ENCODE peak calls at places on chromosomes 7 and 10, in four cellular contexts. One of them, this sample, is unnamed.

GRCh38 chr7:134910214-134910890 is 76.0 kb upstream of the AGBL3 start:
- DNase-seq in HepG2: peak; percentile 85
- DNase-seq in GM12878: no peak
- DNase-seq in K562: no peak
- DNase-seq in this sample: no peak

GRCh38 chr10:22615819-22616499 is 98.4 kb downstream of the PIP4K2A start:
- DNase-seq in HepG2: peak; percentile 72
- DNase-seq in GM12878: peak; percentile 35
- DNase-seq in K562: peak; percentile 86
- DNase-seq in this sample: no peak

GRCh38 chr7:836429-836828 is 4.2 kb downstream of the SUN1 start:
- DNase-seq in GM12878: no peak
- DNase-seq in HepG2: peak; percentile 58
- DNase-seq in K562: no peak
- DNase-seq in this sample: no peak

GRCh38 chr7:123538189-123538714 is 3.9 kb upstream of the IQUB start:
- DNase-seq in GM12878: no peak
- DNase-seq in K562: peak; percentile 56
- DNase-seq in HepG2: no peak
- DNase-seq in this sample: no peak

GRCh38 chr10:129725890-129726631 is 238.0 kb downstream of the EBF3 start:
- DNase-seq in K562: no peak
- DNase-seq in HepG2: no peak
- DNase-seq in GM12878: no peak
- DNase-seq in this sample: no peak

GRCh38 chr10:129964611-129965417 is 740 bp upstream of the EBF3 start:
- DNase-seq in HepG2: no peak
- DNase-seq in K562: no peak
- DNase-seq in GM12878: no peak
- DNase-seq in this sample: peak; percentile 77

GRCh38 chr7:114575098-114575497 is 160.5 kb downstream of the FOXP2 start:
- DNase-seq in K562: no peak
- DNase-seq in GM12878: no peak
- DNase-seq in HepG2: no peak
- DNase-seq in this sample: no peak

GRCh38 chr7:40749877-40750276 is 615.1 kb downstream of the SUGCT start:
- DNase-seq in GM12878: no peak
- DNase-seq in HepG2: no peak
- DNase-seq in K562: no peak
- DNase-seq in this sample: no peak

GRCh38 chr7:46854958-46855473 is 726.9 kb downstream of the TNS3 start:
- DNase-seq in HepG2: no peak
- DNase-seq in K562: no peak
- DNase-seq in GM12878: no peak
- DNase-seq in this sample: no peak

GRCh38 chr7:133904766-133905165 is 222.4 kb upstream of the LRGUK start:
- DNase-seq in K562: no peak
- DNase-seq in GM12878: no peak
- DNase-seq in HepG2: no peak
- DNase-seq in this sample: no peak

GRCh38 chr10:128779457-128779856 is 653.2 kb upstream of the MKI67 start:
- DNase-seq in GM12878: no peak
- DNase-seq in HepG2: no peak
- DNase-seq in K562: no peak
- DNase-seq in this sample: no peak

GRCh38 chr7:156466955-156467625 is 173.5 kb upstream of the RNF32 start:
- DNase-seq in HepG2: no peak
- DNase-seq in K562: no peak
- DNase-seq in GM12878: no peak
- DNase-seq in this sample: no peak

GRCh38 chr10:24691113-24691512 is 32.6 kb downstream of the ARHGAP21 start:
- DNase-seq in GM12878: no peak
- DNase-seq in K562: no peak
- DNase-seq in HepG2: no peak
- DNase-seq in this sample: no peak

GRCh38 chr7:46569117-46569433 is 648.0 kb upstream of the IGFBP3 start:
- DNase-seq in GM12878: no peak
- DNase-seq in K562: no peak
- DNase-seq in HepG2: peak; percentile 3
- DNase-seq in this sample: no peak

GRCh38 chr7:69677054-69677847 is 79.0 kb downstream of the AUTS2 start:
- DNase-seq in GM12878: no peak
- DNase-seq in HepG2: no peak
- DNase-seq in K562: no peak
- DNase-seq in this sample: no peak

GRCh38 chr10:77105756-77106155 is 531.9 kb downstream of the KCNMA1 start:
- DNase-seq in K562: no peak
- DNase-seq in GM12878: no peak
- DNase-seq in HepG2: no peak
- DNase-seq in this sample: no peak

GRCh38 chr7:17131060-17131345 is 167.4 kb upstream of the AHR start:
- DNase-seq in GM12878: no peak
- DNase-seq in K562: no peak
- DNase-seq in HepG2: peak; percentile 22
- DNase-seq in this sample: no peak

GRCh38 chr10:58653139-58653538 is 140.5 kb downstream of the BICC1 start:
- DNase-seq in GM12878: no peak
- DNase-seq in HepG2: no peak
- DNase-seq in K562: no peak
- DNase-seq in this sample: no peak

GRCh38 chr10:62654966-62655336 is 149.6 kb upstream of the ADO start:
- DNase-seq in GM12878: no peak
- DNase-seq in HepG2: no peak
- DNase-seq in K562: no peak
- DNase-seq in this sample: no peak

GRCh38 chr7:133815677-133816210 is 311.4 kb upstream of the LRGUK start:
- DNase-seq in HepG2: peak; percentile 97
- DNase-seq in K562: no peak
- DNase-seq in GM12878: no peak
- DNase-seq in this sample: no peak

GRCh38 chr10:47262606-47263295 is 37.2 kb upstream of the GDF10 start:
- DNase-seq in K562: no peak
- DNase-seq in GM12878: no peak
- DNase-seq in HepG2: peak; percentile 38
- DNase-seq in this sample: no peak

GRCh38 chr10:4825456-4825867 is 545 bp upstream of the AKR1E2 start:
- DNase-seq in K562: no peak
- DNase-seq in HepG2: no peak
- DNase-seq in GM12878: no peak
- DNase-seq in this sample: no peak

GRCh38 chr10:10110817-10111490 is 906.7 kb upstream of the CELF2 start:
- DNase-seq in GM12878: no peak
- DNase-seq in K562: no peak
- DNase-seq in HepG2: no peak
- DNase-seq in this sample: no peak

GRCh38 chr10:93076871-93077270 is 3.2 kb downstream of the CYP26A1 start:
- DNase-seq in HepG2: no peak
- DNase-seq in GM12878: no peak
- DNase-seq in K562: no peak
- DNase-seq in this sample: no peak

GRCh38 chr10:6321880-6322279 is 119.1 kb downstream of the PFKFB3 start:
- DNase-seq in K562: no peak
- DNase-seq in HepG2: no peak
- DNase-seq in GM12878: no peak
- DNase-seq in this sample: no peak

GRCh38 chr7:140863867-140864266 is 60.9 kb downstream of the BRAF start:
- DNase-seq in GM12878: no peak
- DNase-seq in K562: no peak
- DNase-seq in HepG2: no peak
- DNase-seq in this sample: no peak

GRCh38 chr10:31321396-31321941 is 2.5 kb downstream of the ZEB1 start:
- DNase-seq in GM12878: no peak
- DNase-seq in HepG2: no peak
- DNase-seq in K562: no peak
- DNase-seq in this sample: no peak

GRCh38 chr10:74150151-74151056 is at the start of gene AP3M1:
- DNase-seq in K562: peak; percentile 89
- DNase-seq in GM12878: peak; percentile 97
- DNase-seq in HepG2: no peak
- DNase-seq in this sample: peak; percentile 90

GRCh38 chr7:150916670-150917069 is 61.5 kb downstream of the KCNH2 start:
- DNase-seq in GM12878: no peak
- DNase-seq in K562: no peak
- DNase-seq in HepG2: no peak
- DNase-seq in this sample: no peak

GRCh38 chr10:103472005-103472404 is 7.0 kb downstream of the CALHM3 start:
- DNase-seq in GM12878: no peak
- DNase-seq in HepG2: no peak
- DNase-seq in K562: no peak
- DNase-seq in this sample: no peak

GRCh38 chr10:32004161-32004591 is 52.0 kb downstream of the KIF5B start:
- DNase-seq in HepG2: peak; percentile 16
- DNase-seq in K562: no peak
- DNase-seq in GM12878: no peak
- DNase-seq in this sample: no peak

GRCh38 chr7:55439627-55440026 is 74.5 kb downstream of the LANCL2 start:
- DNase-seq in HepG2: no peak
- DNase-seq in K562: no peak
- DNase-seq in GM12878: no peak
- DNase-seq in this sample: no peak

GRCh38 chr7:101596898-101597297 is 32.2 kb downstream of the MYL10 start:
- DNase-seq in HepG2: no peak
- DNase-seq in K562: no peak
- DNase-seq in GM12878: no peak
- DNase-seq in this sample: no peak

GRCh38 chr10:43061331-43061730 is 15.5 kb upstream of the RET start:
- DNase-seq in HepG2: no peak
- DNase-seq in GM12878: no peak
- DNase-seq in K562: no peak
- DNase-seq in this sample: no peak

GRCh38 chr7:3217166-3217565 is 83.9 kb upstream of the SDK1 start:
- DNase-seq in GM12878: no peak
- DNase-seq in K562: no peak
- DNase-seq in HepG2: no peak
- DNase-seq in this sample: no peak

GRCh38 chr10:105579112-105579511 is 938.0 kb downstream of the SORCS3 start:
- DNase-seq in K562: no peak
- DNase-seq in GM12878: no peak
- DNase-seq in HepG2: no peak
- DNase-seq in this sample: no peak

GRCh38 chr10:62058896-62059423 is 157.5 kb downstream of the ARID5B start:
- DNase-seq in K562: no peak
- DNase-seq in GM12878: no peak
- DNase-seq in HepG2: no peak
- DNase-seq in this sample: no peak

DNA sequence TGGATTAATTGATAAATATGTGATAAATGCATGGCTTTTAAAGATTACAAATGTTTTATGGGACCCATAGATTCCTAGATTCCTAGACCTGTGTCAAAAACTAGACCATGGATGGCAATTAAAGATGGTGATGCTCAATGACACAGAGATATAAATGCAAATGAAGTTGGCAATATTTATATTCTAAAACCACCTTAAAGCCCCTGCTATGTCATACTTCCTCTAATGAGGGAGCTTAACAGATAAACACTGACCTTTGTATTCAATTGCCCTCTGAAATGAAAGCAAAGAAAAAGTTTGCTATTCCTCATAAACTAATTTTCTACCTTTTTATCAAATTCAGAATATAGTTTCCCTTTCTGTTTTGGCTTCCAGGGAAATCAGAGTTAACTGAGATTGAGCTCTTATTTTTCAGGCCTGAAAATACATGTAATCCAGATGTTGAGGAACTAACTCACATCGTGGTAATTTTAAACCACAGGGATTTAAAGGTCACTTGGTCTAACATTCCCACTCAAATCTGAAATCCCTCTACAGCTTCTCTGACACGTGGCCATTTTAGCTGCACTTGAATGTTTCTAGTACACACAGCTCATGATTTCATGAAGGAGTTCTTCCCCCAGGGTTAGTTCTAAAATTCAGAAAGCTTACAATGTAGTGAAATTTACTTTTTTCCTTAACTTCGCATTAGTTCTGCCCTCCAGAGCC is 38.0 kb upstream of the ABCB5 start:
- DNase-seq in HepG2: no peak
- DNase-seq in K562: no peak
- DNase-seq in GM12878: no peak
- DNase-seq in this sample: no peak
- TF ChIP-seq CBX5 in HepG2: no peak
- TF ChIP-seq CBX5 in K562: no peak
- TF ChIP-seq CBX5 in GM12878: no peak
- TF ChIP-seq CBX5 in this sample: no peak

GRCh38 chr10:112778579-112778978 is 171.5 kb upstream of the TCF7L2 start:
- DNase-seq in GM12878: no peak
- DNase-seq in HepG2: no peak
- DNase-seq in K562: no peak
- DNase-seq in this sample: no peak
- TF ChIP-seq JUND in GM12878: no peak
- TF ChIP-seq JUND in HepG2: no peak
- TF ChIP-seq JUND in K562: no peak
- TF ChIP-seq JUND in this sample: no peak

DNA sequence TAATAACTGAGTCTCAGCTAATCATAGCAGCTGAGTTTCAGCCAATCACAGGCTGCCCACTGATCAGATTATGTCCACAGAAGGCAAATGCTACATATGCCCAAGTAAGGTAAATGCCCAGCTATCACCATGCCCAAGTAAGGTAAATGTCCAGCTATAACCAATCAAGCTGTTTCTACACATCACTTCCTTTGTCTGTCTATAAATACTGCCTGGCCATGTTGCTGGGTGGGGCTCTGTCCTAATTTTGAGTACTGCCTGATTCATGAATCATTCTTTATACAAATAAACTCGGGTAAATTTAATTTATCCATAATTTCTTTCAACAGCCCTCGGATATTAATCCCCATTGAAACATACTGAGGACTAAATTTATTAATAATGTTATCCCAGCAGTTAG is 312.4 kb downstream of the CACNA2D1 start:
- DNase-seq in K562: no peak
- DNase-seq in HepG2: no peak
- DNase-seq in GM12878: no peak
- DNase-seq in this sample: no peak
- TF ChIP-seq TAF1 in K562: no peak
- TF ChIP-seq TAF1 in HepG2: no peak
- TF ChIP-seq TAF1 in GM12878: no peak
- TF ChIP-seq TAF1 in this sample: no peak

GRCh38 chr10:36712695-36713094 is 412.7 kb upstream of the ANKRD30A start:
- DNase-seq in HepG2: no peak
- DNase-seq in K562: no peak
- DNase-seq in GM12878: no peak
- DNase-seq in this sample: no peak
- TF ChIP-seq CBX5 in HepG2: no peak
- TF ChIP-seq CBX5 in K562: no peak
- TF ChIP-seq CBX5 in GM12878: no peak
- TF ChIP-seq CBX5 in this sample: no peak

DNA sequence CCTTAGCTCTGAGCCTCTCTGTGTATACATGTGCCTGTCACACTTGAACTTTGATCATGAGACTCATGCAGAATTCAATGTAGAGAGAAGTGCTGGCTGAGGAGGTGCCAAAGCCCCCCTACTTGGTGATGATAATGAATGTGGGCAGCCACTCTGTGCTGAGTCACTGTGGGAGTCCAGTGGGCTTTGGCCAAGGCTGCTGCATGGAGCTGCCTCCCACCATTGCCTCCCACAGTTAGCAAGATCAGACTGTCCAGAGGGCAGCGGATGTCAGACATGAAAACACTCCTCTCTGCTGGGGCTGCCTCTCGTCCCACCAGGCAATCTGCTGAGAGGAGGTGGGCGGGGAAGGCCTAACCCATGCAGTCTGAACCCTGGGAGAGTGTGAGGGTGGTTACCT is 180.3 kb downstream of the SH2D4B start:
- DNase-seq in HepG2: no peak
- DNase-seq in GM12878: no peak
- DNase-seq in K562: no peak
- DNase-seq in this sample: no peak
- TF ChIP-seq JUND in HepG2: no peak
- TF ChIP-seq JUND in GM12878: no peak
- TF ChIP-seq JUND in K562: no peak
- TF ChIP-seq JUND in this sample: no peak

This sample was measured in H1.